ENCODE peak calls at places on chromosomes 16 and 17, in seven cellular contexts. T is iPS-NIHi11, K is EL, F is iris pigment epithelial cell, M is AG09309, D is NCI-H1105 treated with DMSO at 0.1 percent for 48 hours, A is skeletal muscle cell. G is an unnamed sample.
A peak's percentile ranks its signal among the peaks of the same experiment; 100 is the strongest.

GRCh38 chr17:45310380-45311324 is 6.2 kb downstream of the MAP3K14 start:
- DNase-seq in T (no peak), K (no peak), F (no peak), M (no peak), D (peak; percentile 11), A (no peak), G (peak; percentile 92)

GRCh38 chr16:69465083-69465721 is 40.8 kb downstream of the CYB5B start:
- DNase-seq in T (no peak), K (peak; percentile 90), F (peak; percentile 81), M (no peak), D (no peak), A (no peak), G (no peak)

GRCh38 chr16:85309656-85310587 is 197.7 kb upstream of the CIBAR2 start:
- DNase-seq in T (no peak), K (no peak), F (no peak), M (no peak), D (peak; percentile 55), A (peak; percentile 56), G (peak; percentile 19)

GRCh38 chr17:80649672-80650338 is 105.2 kb downstream of the RPTOR start:
- DNase-seq in T (peak; percentile 70), K (peak; percentile 89), F (peak; percentile 86), M (peak; percentile 74), D (no peak), A (peak; percentile 91), G (peak; percentile 57)

GRCh38 chr16:89786474-89787364 is 29.7 kb downstream of the FANCA start:
- DNase-seq in T (no peak), K (no peak), F (no peak), M (no peak), D (no peak), A (no peak), G (no peak)

GRCh38 chr17:19365833-19366636 is 3.5 kb upstream of the B9D1 start:
- DNase-seq in T (no peak), K (no peak), F (no peak), M (no peak), D (no peak), A (no peak), G (no peak)

GRCh38 chr16:48818257-48818656 is 208.3 kb upstream of the N4BP1 start:
- DNase-seq in T (no peak), K (no peak), F (no peak), M (no peak), D (no peak), A (no peak), G (no peak)

GRCh38 chr17:16328997-16329396 is 24.3 kb downstream of the CENPV start:
- DNase-seq in T (peak; percentile 39), K (no peak), F (no peak), M (no peak), D (no peak), A (no peak), G (peak; percentile 11)

GRCh38 chr17:17403899-17404576 is 72.8 kb upstream of the MED9 start:
- DNase-seq in T (no peak), K (no peak), F (no peak), M (no peak), D (peak; percentile 90), A (no peak), G (peak; percentile 58)

GRCh38 chr16:18782697-18783429 is 7.3 kb downstream of the RPS15A start:
- DNase-seq in T (no peak), K (no peak), F (no peak), M (no peak), D (no peak), A (no peak), G (no peak)

GRCh38 chr16:66618588-66618987 is 14.1 kb downstream of the CMTM3 start:
- DNase-seq in T (no peak), K (peak; percentile 98), F (peak; percentile 99), M (peak; percentile 90), D (no peak), A (peak; percentile 94), G (no peak)

GRCh38 chr16:79402356-79402755 is 198.2 kb downstream of the MAF start:
- DNase-seq in T (peak; percentile 34), K (no peak), F (no peak), M (no peak), D (no peak), A (no peak), G (no peak)

GRCh38 chr17:28549274-28550132 is 2.9 kb downstream of the UNC119 start:
- DNase-seq in T (peak; percentile 2), K (no peak), F (no peak), M (no peak), D (no peak), A (no peak), G (no peak)